ENCODE peak calls at places on chromosomes 5 and 9, in nine cellular contexts. One of them, this sample, is unnamed.
A peak's percentile ranks its signal among the peaks of the same experiment; 100 is the strongest.

GRCh38 chr5:14171621-14172020 is 28.5 kb downstream of the TRIO start:
- DNase-seq in endodermal cell: no peak
- DNase-seq in HCT116: no peak
- DNase-seq in tibial artery: no peak
- DNase-seq in sigmoid colon: no peak
- DNase-seq in lung: no peak
- DNase-seq in left ventricle myocardium inferior: no peak
- DNase-seq in mammary epithelial cell: no peak
- DNase-seq in hepatocyte: no peak
- DNase-seq in this sample: no peak

GRCh38 chr9:80547613-80548012 is 975.8 kb downstream of the TLE4 start:
- DNase-seq in sigmoid colon: no peak
- DNase-seq in HCT116: no peak
- DNase-seq in mammary epithelial cell: no peak
- DNase-seq in left ventricle myocardium inferior: no peak
- DNase-seq in tibial artery: no peak
- DNase-seq in lung: no peak
- DNase-seq in hepatocyte: no peak
- DNase-seq in endodermal cell: no peak
- DNase-seq in this sample: no peak

GRCh38 chr5:56825222-56825824 is 10.0 kb downstream of the MAP3K1 start:
- DNase-seq in HCT116: no peak
- DNase-seq in hepatocyte: no peak
- DNase-seq in endodermal cell: no peak
- DNase-seq in sigmoid colon: no peak
- DNase-seq in mammary epithelial cell: no peak
- DNase-seq in lung: no peak
- DNase-seq in left ventricle myocardium inferior: no peak
- DNase-seq in tibial artery: no peak
- DNase-seq in this sample: no peak

GRCh38 chr9:130379649-130379970 is 65.2 kb upstream of the ASS1 start:
- DNase-seq in endodermal cell: no peak
- DNase-seq in lung: no peak
- DNase-seq in mammary epithelial cell: no peak
- DNase-seq in tibial artery: no peak
- DNase-seq in HCT116: no peak
- DNase-seq in sigmoid colon: no peak
- DNase-seq in hepatocyte: no peak
- DNase-seq in left ventricle myocardium inferior: no peak
- DNase-seq in this sample: no peak

GRCh38 chr5:118506453-118506852 is 481.9 kb downstream of the DTWD2 start:
- DNase-seq in endodermal cell: no peak
- DNase-seq in lung: no peak
- DNase-seq in hepatocyte: no peak
- DNase-seq in left ventricle myocardium inferior: no peak
- DNase-seq in HCT116: no peak
- DNase-seq in tibial artery: no peak
- DNase-seq in sigmoid colon: no peak
- DNase-seq in mammary epithelial cell: no peak
- DNase-seq in this sample: no peak

GRCh38 chr5:88727705-88728313 is 155.2 kb downstream of the MEF2C start:
- DNase-seq in hepatocyte: peak; percentile 46
- DNase-seq in lung: no peak
- DNase-seq in sigmoid colon: no peak
- DNase-seq in left ventricle myocardium inferior: no peak
- DNase-seq in HCT116: peak; percentile 15
- DNase-seq in endodermal cell: no peak
- DNase-seq in mammary epithelial cell: no peak
- DNase-seq in tibial artery: no peak
- DNase-seq in this sample: no peak

GRCh38 chr9:84296146-84296843 is 44.3 kb downstream of the SLC28A3 start:
- DNase-seq in HCT116: no peak
- DNase-seq in sigmoid colon: no peak
- DNase-seq in mammary epithelial cell: peak; percentile 81
- DNase-seq in hepatocyte: no peak
- DNase-seq in left ventricle myocardium inferior: no peak
- DNase-seq in lung: no peak
- DNase-seq in tibial artery: no peak
- DNase-seq in endodermal cell: no peak
- DNase-seq in this sample: peak; percentile 80

GRCh38 chr5:100904259-100904822 is 1.3 kb upstream of the ST8SIA4 start:
- DNase-seq in HCT116: no peak
- DNase-seq in lung: peak; percentile 32
- DNase-seq in sigmoid colon: peak; percentile 63
- DNase-seq in hepatocyte: peak; percentile 17
- DNase-seq in tibial artery: peak; percentile 46
- DNase-seq in left ventricle myocardium inferior: no peak
- DNase-seq in endodermal cell: peak; percentile 60
- DNase-seq in mammary epithelial cell: no peak
- DNase-seq in this sample: no peak

GRCh38 chr9:112348257-112348992 is 15.0 kb upstream of the PTBP3 start:
- DNase-seq in endodermal cell: peak; percentile 76
- DNase-seq in sigmoid colon: peak; percentile 88
- DNase-seq in mammary epithelial cell: peak; percentile 56
- DNase-seq in left ventricle myocardium inferior: peak; percentile 80
- DNase-seq in hepatocyte: peak; percentile 83
- DNase-seq in lung: peak; percentile 86
- DNase-seq in HCT116: no peak
- DNase-seq in tibial artery: peak; percentile 81
- DNase-seq in this sample: peak; percentile 68

GRCh38 chr5:167614294-167615104 is 676.9 kb upstream of the WWC1 start:
- DNase-seq in endodermal cell: no peak
- DNase-seq in sigmoid colon: no peak
- DNase-seq in HCT116: no peak
- DNase-seq in tibial artery: no peak
- DNase-seq in left ventricle myocardium inferior: no peak
- DNase-seq in mammary epithelial cell: no peak
- DNase-seq in lung: no peak
- DNase-seq in hepatocyte: no peak
- DNase-seq in this sample: no peak

GRCh38 chr5:103120607-103121200 is 603 bp downstream of the PPIP5K2 start:
- DNase-seq in lung: peak; percentile 31
- DNase-seq in tibial artery: no peak
- DNase-seq in sigmoid colon: no peak
- DNase-seq in mammary epithelial cell: peak; percentile 9
- DNase-seq in hepatocyte: peak; percentile 23
- DNase-seq in endodermal cell: peak; percentile 66
- DNase-seq in left ventricle myocardium inferior: no peak
- DNase-seq in HCT116: no peak
- DNase-seq in this sample: no peak

GRCh38 chr5:56649569-56649968 is 165.8 kb upstream of the MAP3K1 start:
- DNase-seq in hepatocyte: no peak
- DNase-seq in tibial artery: no peak
- DNase-seq in endodermal cell: no peak
- DNase-seq in mammary epithelial cell: no peak
- DNase-seq in lung: no peak
- DNase-seq in HCT116: no peak
- DNase-seq in left ventricle myocardium inferior: peak; percentile 31
- DNase-seq in sigmoid colon: no peak
- DNase-seq in this sample: no peak

GRCh38 chr5:2134543-2135299 is 252.0 kb upstream of the IRX4 start:
- DNase-seq in endodermal cell: peak; percentile 24
- DNase-seq in left ventricle myocardium inferior: no peak
- DNase-seq in mammary epithelial cell: no peak
- DNase-seq in HCT116: no peak
- DNase-seq in lung: no peak
- DNase-seq in hepatocyte: no peak
- DNase-seq in tibial artery: peak; percentile 40
- DNase-seq in sigmoid colon: no peak
- DNase-seq in this sample: no peak

GRCh38 chr9:108521063-108521462 is 334.7 kb downstream of the ACTL7B start:
- DNase-seq in tibial artery: no peak
- DNase-seq in lung: no peak
- DNase-seq in HCT116: no peak
- DNase-seq in sigmoid colon: no peak
- DNase-seq in hepatocyte: no peak
- DNase-seq in left ventricle myocardium inferior: no peak
- DNase-seq in mammary epithelial cell: peak; percentile 50
- DNase-seq in endodermal cell: no peak
- DNase-seq in this sample: no peak

GRCh38 chr5:132797651-132798050 is 15.5 kb upstream of the SOWAHA start:
- DNase-seq in mammary epithelial cell: no peak
- DNase-seq in left ventricle myocardium inferior: no peak
- DNase-seq in HCT116: no peak
- DNase-seq in tibial artery: no peak
- DNase-seq in hepatocyte: no peak
- DNase-seq in sigmoid colon: no peak
- DNase-seq in endodermal cell: no peak
- DNase-seq in lung: no peak
- DNase-seq in this sample: no peak

GRCh38 chr9:1025131-1025530 is 25.0 kb upstream of the DMRT2 start:
- DNase-seq in sigmoid colon: no peak
- DNase-seq in mammary epithelial cell: peak; percentile 37
- DNase-seq in left ventricle myocardium inferior: no peak
- DNase-seq in lung: no peak
- DNase-seq in endodermal cell: peak; percentile 57
- DNase-seq in hepatocyte: no peak
- DNase-seq in tibial artery: no peak
- DNase-seq in HCT116: no peak
- DNase-seq in this sample: no peak

GRCh38 chr5:35671516-35671915 is 53.9 kb downstream of the SPEF2 start:
- DNase-seq in hepatocyte: no peak
- DNase-seq in sigmoid colon: no peak
- DNase-seq in lung: no peak
- DNase-seq in endodermal cell: no peak
- DNase-seq in HCT116: no peak
- DNase-seq in mammary epithelial cell: no peak
- DNase-seq in tibial artery: no peak
- DNase-seq in left ventricle myocardium inferior: no peak
- DNase-seq in this sample: no peak

DNA sequence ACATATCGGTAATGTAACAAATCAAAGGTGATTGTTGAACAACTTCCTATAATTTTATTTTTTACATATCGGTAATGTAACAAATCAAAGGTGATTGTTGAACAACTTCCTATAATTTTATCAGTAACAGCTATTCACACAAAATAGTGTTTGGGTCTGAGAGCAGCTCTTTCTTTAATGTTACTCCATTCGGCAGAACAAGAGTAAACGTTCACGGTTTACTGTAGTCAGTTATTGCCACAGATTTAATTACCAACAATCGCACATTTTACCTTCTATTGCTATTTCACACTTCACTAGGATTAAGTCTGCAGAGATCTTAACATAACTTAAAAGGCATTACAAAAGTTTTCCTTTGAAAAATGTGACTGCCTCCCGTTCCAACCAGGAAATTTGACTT is 6.4 kb downstream of the GNAQ start:
- DNase-seq in sigmoid colon: no peak
- DNase-seq in mammary epithelial cell: no peak
- DNase-seq in lung: no peak
- DNase-seq in endodermal cell: no peak
- DNase-seq in HCT116: no peak
- DNase-seq in tibial artery: no peak
- DNase-seq in hepatocyte: no peak
- DNase-seq in left ventricle myocardium inferior: no peak
- DNase-seq in this sample: no peak
- H3K4me1 ChIP-seq in sigmoid colon: peaks cover 75% of the 10 kb centered on the region
- H3K4me1 ChIP-seq in mammary epithelial cell: peaks cover 22% of the 10 kb centered on the region
- H3K4me1 ChIP-seq in lung: peaks cover 17% of the 10 kb centered on the region
- H3K4me1 ChIP-seq in endodermal cell: peaks cover 4% of the 10 kb centered on the region
- H3K4me1 ChIP-seq in HCT116: peaks cover 5% of the 10 kb centered on the region
- H3K4me1 ChIP-seq in tibial artery: peaks cover 54% of the 10 kb centered on the region
- H3K4me1 ChIP-seq in hepatocyte: peaks cover 39% of the 10 kb centered on the region
- H3K4me1 ChIP-seq in left ventricle myocardium inferior: peaks cover 70% of the 10 kb centered on the region
- H3K4me1 ChIP-seq in this sample: peaks cover 40% of the 10 kb centered on the region

DNA sequence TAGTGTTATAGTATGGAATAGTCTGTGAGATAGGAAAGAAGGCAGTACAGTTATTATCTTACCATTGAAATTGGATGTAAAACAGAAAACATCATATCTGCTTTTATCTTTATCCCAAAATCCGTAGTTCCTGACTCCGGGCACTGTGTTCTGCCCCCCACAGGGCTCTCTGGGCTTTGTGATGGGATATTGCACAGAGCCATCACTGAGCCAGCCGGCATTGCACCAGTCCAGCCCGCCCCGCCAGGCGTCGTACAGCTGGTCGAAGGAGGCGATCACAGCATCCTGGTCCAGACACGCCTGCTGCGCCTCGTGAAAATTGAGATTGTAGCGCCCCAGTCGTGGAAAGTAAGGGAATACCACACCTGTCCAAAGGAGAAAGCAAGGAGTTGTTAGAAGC is 76.4 kb downstream of the HAPLN1 start:
- DNase-seq in endodermal cell: no peak
- DNase-seq in HCT116: no peak
- DNase-seq in sigmoid colon: no peak
- DNase-seq in hepatocyte: peak; percentile 18
- DNase-seq in lung: no peak
- DNase-seq in tibial artery: no peak
- DNase-seq in mammary epithelial cell: no peak
- DNase-seq in left ventricle myocardium inferior: no peak
- DNase-seq in this sample: no peak
- TF ChIP-seq CTCF in endodermal cell: no peak
- TF ChIP-seq CTCF in HCT116: no peak
- TF ChIP-seq CTCF in sigmoid colon: no peak
- TF ChIP-seq CTCF in hepatocyte: no peak
- TF ChIP-seq CTCF in lung: no peak
- TF ChIP-seq CTCF in tibial artery: no peak
- TF ChIP-seq CTCF in mammary epithelial cell: no peak
- TF ChIP-seq CTCF in left ventricle myocardium inferior: no peak
- TF ChIP-seq CTCF in this sample: no peak

DNA sequence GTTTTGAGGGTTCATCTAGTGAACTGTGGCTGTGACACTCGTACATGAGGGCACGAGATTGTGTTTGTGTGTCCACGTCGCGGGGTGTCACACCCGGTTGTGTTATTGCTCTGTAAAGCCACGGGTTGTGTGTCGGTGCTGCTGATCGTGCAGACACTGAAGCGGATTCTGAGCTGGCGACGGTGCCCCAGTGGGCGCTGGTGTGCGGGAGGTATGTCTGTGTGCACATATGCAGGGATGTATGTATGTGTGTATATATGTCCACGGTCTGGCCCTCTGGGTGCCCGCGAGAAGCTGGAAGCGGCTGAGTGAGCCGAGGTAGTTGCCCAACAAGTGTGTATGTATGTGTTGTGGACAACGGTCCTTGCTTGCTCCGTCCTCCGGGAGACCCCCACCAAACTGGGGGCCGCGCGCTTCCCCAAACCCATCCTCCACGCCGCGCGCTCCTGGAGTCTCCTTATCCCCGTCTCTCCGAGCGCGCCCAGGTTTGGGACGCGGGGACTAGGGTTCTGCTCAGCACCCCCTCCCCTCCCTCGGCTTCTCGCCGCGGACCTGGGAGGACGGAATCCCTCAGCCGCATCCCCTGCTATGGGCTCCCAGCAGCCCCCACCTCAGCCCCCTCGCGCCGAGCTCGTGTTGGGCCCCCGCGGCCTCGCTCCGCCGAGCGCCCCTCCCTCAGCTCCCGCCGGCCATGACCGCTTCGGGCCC is 578 bp downstream of the PCDH1 start:
- DNase-seq in hepatocyte: peak; percentile 37
- DNase-seq in tibial artery: peak; percentile 66
- DNase-seq in lung: no peak
- DNase-seq in mammary epithelial cell: peak; percentile 52
- DNase-seq in HCT116: no peak
- DNase-seq in sigmoid colon: no peak
- DNase-seq in left ventricle myocardium inferior: no peak
- DNase-seq in endodermal cell: peak; percentile 78
- DNase-seq in this sample: peak; percentile 36
- H3K4me1 ChIP-seq in hepatocyte: peaks cover 31% of the 10 kb centered on the region
- H3K4me1 ChIP-seq in tibial artery: peaks cover 52% of the 10 kb centered on the region
- H3K4me1 ChIP-seq in lung: peaks cover 9% of the 10 kb centered on the region
- H3K4me1 ChIP-seq in mammary epithelial cell: peaks cover 26% of the 10 kb centered on the region
- H3K4me1 ChIP-seq in HCT116: peaks cover 48% of the 10 kb centered on the region
- H3K4me1 ChIP-seq in sigmoid colon: peaks cover 37% of the 10 kb centered on the region
- H3K4me1 ChIP-seq in left ventricle myocardium inferior: peaks cover 93% of the 10 kb centered on the region
- H3K4me1 ChIP-seq in endodermal cell: peaks cover 10% of the 10 kb centered on the region
- H3K4me1 ChIP-seq in this sample: peaks cover 6% of the 10 kb centered on the region

GRCh38 chr5:31350395-31350794 is 156.9 kb downstream of the CDH6 start:
- DNase-seq in mammary epithelial cell: no peak
- DNase-seq in endodermal cell: no peak
- DNase-seq in left ventricle myocardium inferior: no peak
- DNase-seq in HCT116: no peak
- DNase-seq in sigmoid colon: no peak
- DNase-seq in hepatocyte: no peak
- DNase-seq in lung: no peak
- DNase-seq in tibial artery: no peak
- DNase-seq in this sample: no peak
- TF ChIP-seq CTCF in mammary epithelial cell: no peak
- TF ChIP-seq CTCF in endodermal cell: no peak
- TF ChIP-seq CTCF in left ventricle myocardium inferior: no peak
- TF ChIP-seq CTCF in HCT116: no peak
- TF ChIP-seq CTCF in sigmoid colon: no peak
- TF ChIP-seq CTCF in hepatocyte: no peak
- TF ChIP-seq CTCF in lung: no peak
- TF ChIP-seq CTCF in tibial artery: no peak
- TF ChIP-seq CTCF in this sample: no peak